ENCODE peak calls at places on chromosomes 12 and 14, in four cellular contexts. G, R, Z and P are unnamed samples.

GRCh38 chr12:54394986-54395385 is 10.5 kb upstream of the ZNF385A start:
- DNase-seq in G (no peak), R (no peak), Z (no peak), P (no peak)

GRCh38 chr12:81085832-81086231 is 8.0 kb downstream of the ACSS3 start:
- DNase-seq in G (no peak), R (no peak), Z (no peak), P (no peak)

GRCh38 chr12:57047981-57048380 is 1.9 kb downstream of the MYO1A start:
- DNase-seq in G (no peak), R (peak; percentile 33), Z (peak; percentile 33), P (no peak)

GRCh38 chr12:120720234-120720968 is 5.2 kb upstream of the ACADS start:
- DNase-seq in G (peak; percentile 64), R (no peak), Z (peak; percentile 70), P (peak; percentile 43)

GRCh38 chr12:116534341-116535121 is 24.6 kb upstream of the MAP1LC3B2 start:
- DNase-seq in G (no peak), R (no peak), Z (no peak), P (no peak)

GRCh38 chr12:114400395-114400794 is 5.5 kb downstream of the TBX5 start:
- DNase-seq in G (no peak), R (no peak), Z (no peak), P (no peak)

GRCh38 chr12:109670647-109671046 is 43.0 kb upstream of the FAM222A start:
- DNase-seq in G (no peak), R (no peak), Z (no peak), P (no peak)

GRCh38 chr12:26239508-26240328 is 44.3 kb downstream of the SSPN start:
- DNase-seq in G (peak; percentile 94), R (peak; percentile 85), Z (peak; percentile 99), P (peak; percentile 98)

GRCh38 chr12:67524861-67525499 is 123.6 kb upstream of the DYRK2 start:
- DNase-seq in G (no peak), R (no peak), Z (no peak), P (no peak)

GRCh38 chr12:41419151-41419893 is 231.2 kb downstream of the PDZRN4 start:
- DNase-seq in G (no peak), R (no peak), Z (no peak), P (no peak)

GRCh38 chr14:24334431-24335271 is at the start of gene ADCY4:
- DNase-seq in G (no peak), R (no peak), Z (no peak), P (no peak)

GRCh38 chr12:666766-667308 is 3.6 kb upstream of the NINJ2 start:
- DNase-seq in G (peak; percentile 60), R (peak; percentile 60), Z (peak; percentile 20), P (no peak)

GRCh38 chr14:39469094-39469710 is 37.0 kb upstream of the FBXO33 start:
- DNase-seq in G (peak; percentile 61), R (no peak), Z (peak; percentile 2), P (no peak)

GRCh38 chr14:60094306-60094897 is 2.7 kb downstream of the PCNX4 start:
- DNase-seq in G (peak; percentile 25), R (no peak), Z (peak; percentile 78), P (no peak)

GRCh38 chr12:131131808-131132117 is 178.1 kb downstream of the ADGRD1 start:
- DNase-seq in G (no peak), R (no peak), Z (no peak), P (no peak)

GRCh38 chr12:79360269-79360668 is 330.5 kb downstream of the PAWR start:
- DNase-seq in G (no peak), R (no peak), Z (no peak), P (no peak)

GRCh38 chr14:50038398-50039119 is 77.8 kb downstream of the VCPKMT start:
- DNase-seq in G (peak; percentile 82), R (peak; percentile 92), Z (peak; percentile 98), P (peak; percentile 97)
- TF ChIP-seq CTCF in G (no peak), R (peak; percentile 42), Z (peak; percentile 27), P (peak; percentile 28)

DNA sequence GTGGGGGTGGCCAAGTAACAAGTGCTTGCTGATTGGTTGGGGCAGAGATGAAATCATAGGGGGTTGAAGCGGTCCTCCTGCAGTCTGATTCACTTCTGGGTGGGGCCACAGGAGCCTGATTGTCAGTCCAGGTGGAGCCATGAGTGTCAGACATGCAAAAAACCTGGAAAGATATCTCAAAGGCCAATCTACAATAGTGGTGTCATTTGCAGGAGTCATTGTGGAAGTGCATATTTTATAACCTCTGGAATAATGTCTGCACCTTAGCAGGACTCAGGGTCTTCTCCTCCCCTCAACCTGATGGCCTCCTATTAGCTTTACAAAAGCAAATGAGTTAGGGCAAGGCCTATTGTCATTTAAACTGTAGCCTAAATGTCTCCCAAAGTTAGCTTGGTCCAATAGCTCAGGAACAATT is 241.4 kb downstream of the NUAK1 start:
- DNase-seq in G (no peak), R (no peak), Z (no peak), P (no peak)
- H3K4me3 ChIP-seq in G (no peak overlapping the region), R (no peak overlapping the region), Z (no peak overlapping the region), P (no peak overlapping the region)

DNA sequence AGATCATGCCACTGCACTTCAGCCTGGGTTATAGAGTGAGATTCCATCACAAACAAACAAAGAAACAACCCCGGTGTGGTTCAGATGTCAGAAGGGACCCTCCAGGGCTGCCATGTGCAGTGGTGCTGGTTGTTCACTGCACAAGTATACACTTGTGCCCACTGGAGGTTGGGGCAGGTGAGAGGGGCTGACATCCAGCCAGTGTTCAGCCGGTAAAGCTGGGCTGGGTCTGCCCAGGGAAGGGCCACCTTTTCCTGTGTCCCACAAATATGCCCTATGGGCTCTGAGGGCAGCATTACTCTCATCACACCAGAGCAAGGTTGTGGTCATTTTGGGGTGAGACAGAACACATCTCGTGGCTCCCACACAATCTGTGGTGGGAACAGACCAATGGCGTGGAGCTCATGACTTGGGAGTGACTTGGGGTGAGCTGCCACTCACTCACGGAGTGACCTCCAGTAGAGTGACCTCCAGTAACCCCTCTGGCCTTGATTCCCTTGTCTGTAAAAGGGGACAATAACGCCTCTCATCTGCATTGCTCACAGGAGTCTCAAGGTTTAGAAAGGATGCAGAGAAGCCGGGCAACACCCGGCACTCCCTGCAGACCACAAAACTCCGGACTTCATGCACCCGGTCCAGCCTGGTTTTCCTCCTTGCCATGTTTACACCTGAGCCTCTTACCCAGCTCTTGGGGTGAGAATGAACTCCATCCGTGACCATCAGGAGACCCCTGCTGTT is 69.0 kb upstream of the VRK1 start:
- DNase-seq in G (no peak), R (no peak), Z (no peak), P (no peak)
- TF ChIP-seq CTCF in G (no peak), R (no peak), Z (no peak), P (no peak)

GRCh38 chr12:6936642-6937480 is 6.8 kb upstream of the RNU7-1 start:
- DNase-seq in G (peak; percentile 59), R (no peak), Z (no peak), P (no peak)
- H3K4me3 ChIP-seq in G (peak overlapping the region; percentile 76), R (peak overlapping the region; percentile 60), Z (peak overlapping the region; percentile 70), P (peak overlapping the region; percentile 49)

DNA sequence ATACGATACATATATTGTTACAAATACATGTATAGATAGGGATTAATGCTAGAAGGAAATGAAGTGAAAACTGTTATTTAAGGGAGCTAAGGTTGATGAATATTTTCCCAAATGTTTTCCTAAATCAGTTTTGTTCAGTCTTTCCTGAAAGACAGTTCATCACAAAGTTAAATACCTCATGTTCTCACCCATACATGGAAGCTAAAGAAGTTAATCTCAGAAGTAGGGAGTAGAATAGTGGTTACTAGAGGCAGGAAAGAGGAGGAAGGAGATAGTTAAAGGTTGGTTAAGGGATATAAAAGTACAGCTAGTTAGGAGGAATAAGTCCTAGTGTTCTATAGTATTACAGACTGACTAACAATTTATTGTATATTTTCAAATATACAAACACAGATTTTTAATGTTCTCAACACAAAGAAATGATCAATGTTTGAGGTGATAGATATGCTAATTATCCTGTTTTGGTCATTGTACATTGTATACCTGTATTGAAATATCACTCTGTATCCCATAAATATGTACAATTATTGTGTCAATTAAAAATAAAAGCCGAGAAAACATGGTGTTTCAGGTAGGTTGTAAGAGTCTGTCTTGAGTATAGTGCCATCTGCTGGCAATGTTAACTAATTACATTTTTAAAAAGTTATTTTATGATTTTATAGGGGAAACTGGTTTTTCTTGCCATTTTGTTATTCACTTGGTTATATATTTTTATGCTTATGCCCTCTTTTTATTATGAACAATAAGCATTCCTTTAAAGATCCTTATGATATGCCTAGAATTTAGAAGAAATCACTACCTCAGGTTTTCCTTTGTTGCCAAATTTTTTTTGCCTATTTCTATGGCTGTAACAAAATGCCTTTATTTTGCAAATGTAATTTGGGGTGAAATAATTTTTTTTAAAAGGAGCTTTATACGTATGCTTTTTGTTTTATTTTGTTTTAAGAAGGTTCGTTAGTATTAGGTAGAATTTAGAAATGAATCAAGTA is 26.9 kb downstream of the ZDHHC17 start:
- DNase-seq in G (peak; percentile 44), R (no peak), Z (peak; percentile 20), P (no peak)
- TF ChIP-seq CTCF in G (no peak), R (peak; percentile 37), Z (peak; percentile 67), P (peak; percentile 37)